ENCODE peak calls at places on chromosomes 7 and 10, in six cellular contexts. J, B, T, K, C and M are unnamed samples.

GRCh38 chr7:120927454-120928103 is 23.0 kb upstream of the ING3 start:
- DNase-seq in K (no peak), J (no peak), B (no peak), T (no peak), C (no peak), M (no peak)

GRCh38 chr7:157825325-157825724 is 488.5 kb downstream of the DNAJB6 start:
- DNase-seq in J (no peak), K (no peak), C (peak), T (no peak), B (no peak), M (no peak)

GRCh38 chr10:119700321-119700954 is 25.4 kb upstream of the INPP5F start:
- DNase-seq in C (no peak), J (no peak), T (no peak), K (no peak), B (no peak), M (no peak)

GRCh38 chr7:106623846-106624245 is 37.1 kb downstream of the CCDC71L start:
- DNase-seq in K (peak), T (no peak), C (peak), J (no peak), B (no peak), M (no peak)

GRCh38 chr10:118970770-118971169 is 58.7 kb upstream of the NANOS1 start:
- DNase-seq in T (no peak), C (no peak), K (peak), B (no peak), J (no peak), M (no peak)

GRCh38 chr10:62632071-62632809 is 172.3 kb upstream of the ADO start:
- DNase-seq in T (no peak), C (peak), K (no peak), B (peak), J (peak), M (peak)

GRCh38 chr10:121804460-121804859 is 123.4 kb downstream of the ATE1 start:
- DNase-seq in B (no peak), K (peak), C (peak), J (no peak), T (no peak), M (no peak)

GRCh38 chr10:14781763-14782162 is 7.1 kb upstream of the FAM107B start:
- DNase-seq in T (no peak), B (no peak), C (no peak), K (no peak), J (no peak), M (no peak)

GRCh38 chr10:102117391-102118159 is 2.6 kb downstream of the LDB1 start:
- DNase-seq in J (peak), T (peak), K (peak), B (no peak), C (peak), M (peak)

GRCh38 chr7:32161708-32162107 is 91.5 kb upstream of the PDE1C start:
- DNase-seq in K (peak), J (no peak), B (no peak), C (peak), T (no peak), M (no peak)

GRCh38 chr10:91103384-91104184 is 116.9 kb upstream of the PCGF5 start:
- DNase-seq in C (no peak), J (no peak), T (no peak), K (no peak), B (no peak), M (no peak)

GRCh38 chr7:137036768-137037167 is 168.3 kb downstream of the CHRM2 start:
- DNase-seq in B (no peak), C (no peak), J (no peak), K (no peak), T (no peak), M (no peak)

GRCh38 chr10:95451150-95451549 is 110.0 kb downstream of the SORBS1 start:
- DNase-seq in J (no peak), K (no peak), C (no peak), B (no peak), T (no peak), M (no peak)

GRCh38 chr7:96244244-96244991 is 77.5 kb downstream of the SLC25A13 start:
- DNase-seq in J (no peak), B (no peak), C (no peak), K (no peak), T (no peak), M (no peak)

GRCh38 chr10:42877496-42878030 is 95.0 kb downstream of the BMS1 start:
- DNase-seq in J (no peak), K (no peak), C (no peak), B (no peak), T (no peak), M (no peak)

GRCh38 chr10:122296363-122297120 is 25.4 kb downstream of the BTBD16 start:
- DNase-seq in B (no peak), J (no peak), T (no peak), K (no peak), C (no peak), M (no peak)

GRCh38 chr10:36336315-36336714 is 694.2 kb upstream of the FZD8 start:
- DNase-seq in C (no peak), B (no peak), K (peak), T (no peak), J (no peak), M (no peak)